ENCODE peak calls at places on chromosomes 12 and 14, in seven cellular contexts. G is mucosa of gallbladder, I is stromal cell of bone marrow, K is NCI-H1048, P is progenitor cell of endocrine pancreas, Q is heart right ventricle, A is left cardiac atrium. N is an unnamed sample.

GRCh38 chr14:53149656-53150319 is 3.3 kb downstream of the DDHD1 start:
- DNase-seq in G (no peak), I (no peak), K (no peak), P (no peak), Q (no peak), A (no peak), N (no peak)

GRCh38 chr12:118098911-118099671 is 4.7 kb downstream of the VSIG10 start:
- DNase-seq in G (no peak), I (no peak), K (no peak), P (no peak), Q (no peak), A (no peak), N (no peak)

GRCh38 chr12:128190614-128191013 is 76.4 kb upstream of the TMEM132C start:
- DNase-seq in G (no peak), I (no peak), K (no peak), P (peak; percentile 42), Q (no peak), A (no peak), N (no peak)

GRCh38 chr12:2319747-2320146 is 267.0 kb downstream of the CACNA1C start:
- DNase-seq in G (no peak), I (no peak), K (no peak), P (no peak), Q (no peak), A (no peak), N (no peak)

GRCh38 chr12:56261503-56262230 is 3.5 kb upstream of the ANKRD52 start:
- DNase-seq in G (no peak), I (peak; percentile 24), K (no peak), P (no peak), Q (no peak), A (no peak), N (peak; percentile 86)

GRCh38 chr12:107107381-107107780 is 14.0 kb upstream of the CRY1 start:
- DNase-seq in G (no peak), I (no peak), K (no peak), P (no peak), Q (no peak), A (no peak), N (no peak)

GRCh38 chr12:3140284-3140683 is 63.1 kb downstream of the TSPAN9 start:
- DNase-seq in G (no peak), I (no peak), K (no peak), P (no peak), Q (no peak), A (no peak), N (no peak)

GRCh38 chr12:531951-532585 is 72.3 kb downstream of the B4GALNT3 start:
- DNase-seq in G (no peak), I (no peak), K (no peak), P (no peak), Q (no peak), A (no peak), N (no peak)

GRCh38 chr14:49999216-49999761 is 106.4 kb downstream of the ARF6 start:
- DNase-seq in G (peak; percentile 82), I (peak; percentile 75), K (no peak), P (no peak), Q (peak; percentile 70), A (peak; percentile 86), N (no peak)

GRCh38 chr14:95389471-95390011 is 69.8 kb upstream of the CLMN start:
- DNase-seq in G (no peak), I (peak; percentile 67), K (no peak), P (no peak), Q (peak; percentile 77), A (peak; percentile 90), N (no peak)